ENCODE peak calls at places on chromosomes 5 and 9, in nine cellular contexts. K is left ventricle myocardium inferior; F is cardiac muscle cell; W is H9; R is effector memory CD4-positive, alpha-beta T cell; E is spleen; I is thoracic aorta; Y is RWPE2; U is gastrocnemius medialis. G is an unnamed sample.

GRCh38 chr9:88388886-88389617 is 808 bp downstream of the SPIN1 start:
- DNase-seq in K (peak; percentile 56), F (peak; percentile 76), W (peak; percentile 68), R (peak; percentile 28), E (peak; percentile 90), I (no peak), Y (peak; percentile 53), U (peak; percentile 3), G (peak; percentile 55)

GRCh38 chr9:131282175-131282574 is 5.9 kb upstream of the FAM78A start:
- DNase-seq in K (no peak), F (no peak), W (no peak), R (no peak), E (no peak), I (no peak), Y (no peak), U (no peak), G (no peak)

GRCh38 chr9:100120286-100120685 is 21.2 kb downstream of the INVS start:
- DNase-seq in K (no peak), F (no peak), W (no peak), R (no peak), E (no peak), I (no peak), Y (no peak), U (no peak), G (no peak)

GRCh38 chr9:105693435-105694275 is 686 bp upstream of the TMEM38B start:
- DNase-seq in K (no peak), F (no peak), W (no peak), R (no peak), E (no peak), I (no peak), Y (no peak), U (no peak), G (no peak)

GRCh38 chr9:95211028-95211427 is 106.5 kb downstream of the FANCC start:
- DNase-seq in K (no peak), F (no peak), W (no peak), R (no peak), E (no peak), I (no peak), Y (no peak), U (no peak), G (no peak)

GRCh38 chr5:84286662-84287061 is 98.0 kb downstream of the EDIL3 start:
- DNase-seq in K (no peak), F (no peak), W (no peak), R (no peak), E (no peak), I (no peak), Y (no peak), U (no peak), G (no peak)

GRCh38 chr5:180642181-180643140 is 6.9 kb downstream of the FLT4 start:
- DNase-seq in K (peak; percentile 2), F (no peak), W (no peak), R (no peak), E (no peak), I (no peak), Y (no peak), U (no peak), G (no peak)

GRCh38 chr5:54323462-54323861 is 13.1 kb upstream of the ARL15 start:
- DNase-seq in K (no peak), F (no peak), W (no peak), R (no peak), E (no peak), I (no peak), Y (no peak), U (no peak), G (no peak)

GRCh38 chr5:1501372-1502045 is 22.3 kb downstream of the LPCAT1 start:
- DNase-seq in K (no peak), F (no peak), W (no peak), R (no peak), E (no peak), I (no peak), Y (no peak), U (no peak), G (no peak)
- H3K4me1 ChIP-seq in K (peaks cover 54% of the 10 kb centered on the region), F (no peaks in the 10 kb centered on the region), W (peaks cover 5% of the 10 kb centered on the region), R (no peaks in the 10 kb centered on the region), E (peaks cover 87% of the 10 kb centered on the region), I (peaks cover 48% of the 10 kb centered on the region), Y (no peaks in the 10 kb centered on the region), U (no peaks in the 10 kb centered on the region), G (peaks cover 11% of the 10 kb centered on the region)

GRCh38 chr9:120534266-120534665 is 45.7 kb downstream of the CDK5RAP2 start:
- DNase-seq in K (no peak), F (no peak), W (no peak), R (no peak), E (no peak), I (no peak), Y (no peak), U (no peak), G (no peak)

GRCh38 chr9:120536094-120536493 is 43.9 kb downstream of the CDK5RAP2 start:
- DNase-seq in K (no peak), F (no peak), W (no peak), R (no peak), E (no peak), I (no peak), Y (no peak), U (no peak), G (no peak)

GRCh38 chr9:120538339-120538738 is 41.6 kb downstream of the CDK5RAP2 start:
- DNase-seq in K (no peak), F (peak; percentile 22), W (no peak), R (no peak), E (no peak), I (no peak), Y (no peak), U (no peak), G (no peak)

GRCh38 chr9:120539951-120540350 is 40.0 kb downstream of the CDK5RAP2 start:
- DNase-seq in K (no peak), F (no peak), W (no peak), R (no peak), E (no peak), I (no peak), Y (no peak), U (no peak), G (no peak)

DNA sequence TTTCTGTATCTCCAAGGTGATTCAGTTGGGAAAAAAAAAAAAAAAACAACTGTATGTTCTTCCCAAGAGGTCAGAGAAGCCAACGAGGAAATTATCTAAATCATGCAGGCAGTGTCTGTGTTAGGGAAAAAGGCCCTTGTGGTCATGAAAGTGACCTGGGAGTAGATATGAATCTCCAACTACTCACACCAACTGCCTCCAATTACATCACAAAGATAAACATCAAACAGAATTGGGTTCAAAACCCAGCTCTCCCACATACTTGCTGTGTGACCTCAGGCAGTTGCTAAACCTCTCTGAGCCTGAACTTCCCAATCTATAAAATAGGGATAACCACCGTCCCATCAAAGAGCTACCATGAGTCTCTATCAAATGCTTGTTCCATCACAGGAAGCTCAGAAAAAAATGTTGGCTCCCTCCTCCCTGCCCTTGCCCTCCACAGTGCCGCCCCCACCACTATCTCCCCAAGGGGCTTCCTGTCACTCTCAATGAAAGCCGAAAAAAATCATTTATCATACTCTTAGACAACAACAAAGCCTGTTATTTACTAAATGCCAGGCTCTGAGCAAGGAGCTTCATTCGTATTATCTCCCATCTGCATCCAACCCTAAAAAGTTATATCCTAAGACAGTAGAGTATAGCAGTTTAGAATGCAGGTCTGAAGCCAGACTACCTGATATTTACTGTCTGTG is 42.9 kb downstream of the CDK5RAP2 start:
- DNase-seq in K (no peak), F (no peak), W (no peak), R (no peak), E (no peak), I (no peak), Y (no peak), U (no peak), G (no peak)
- H3K27ac ChIP-seq in K (no peak overlapping the region), F (no peak overlapping the region), W (no peak overlapping the region), R (no peak overlapping the region), E (no peak overlapping the region), I (no peak overlapping the region), Y (peak overlapping the region; percentile 49), U (no peak overlapping the region), G (no peak overlapping the region)

GRCh38 chr9:35918780-35919179 is 9.5 kb downstream of the SPAAR start:
- DNase-seq in K (no peak), F (no peak), W (no peak), R (no peak), E (no peak), I (no peak), Y (no peak), U (no peak), G (no peak)
- H3K4me1 ChIP-seq in K (peaks cover 91% of the 10 kb centered on the region), F (peaks cover 4% of the 10 kb centered on the region), W (no peaks in the 10 kb centered on the region), R (no peaks in the 10 kb centered on the region), E (peaks cover 2% of the 10 kb centered on the region), I (peaks cover 46% of the 10 kb centered on the region), Y (peaks cover 7% of the 10 kb centered on the region), U (peaks cover 25% of the 10 kb centered on the region), G (peaks cover 15% of the 10 kb centered on the region)

DNA sequence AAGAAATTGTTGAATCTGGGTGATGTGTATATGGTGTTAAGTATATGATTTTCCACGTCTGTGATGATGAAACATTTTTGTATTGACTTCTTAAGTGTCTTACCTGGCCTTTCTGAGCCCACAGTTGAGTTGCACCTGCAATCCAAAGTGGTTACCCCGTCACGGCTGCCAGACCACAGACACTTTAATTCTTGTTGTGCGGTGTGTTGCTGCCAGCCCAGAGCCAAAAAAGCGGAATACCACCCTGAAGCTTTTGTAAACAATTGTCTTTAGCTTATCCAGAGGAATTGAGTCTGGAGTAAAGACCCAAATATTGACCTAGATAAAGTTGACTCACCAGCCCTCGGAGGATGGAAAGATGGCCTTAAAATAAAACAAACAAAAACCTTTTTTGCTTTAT is 35.1 kb downstream of the MTAP start:
- DNase-seq in K (no peak), F (no peak), W (no peak), R (no peak), E (no peak), I (no peak), Y (no peak), U (no peak), G (no peak)
- H3K27ac ChIP-seq in K (no peak overlapping the region), F (no peak overlapping the region), W (no peak overlapping the region), R (no peak overlapping the region), E (no peak overlapping the region), I (no peak overlapping the region), Y (peak overlapping the region; percentile 90), U (peak overlapping the region; percentile 84), G (peak overlapping the region; percentile 53)

GRCh38 chr5:141617682-141618029 is 1.1 kb downstream of the DIAPH1 start:
- DNase-seq in K (no peak), F (peak; percentile 14), W (no peak), R (no peak), E (no peak), I (no peak), Y (no peak), U (no peak), G (no peak)
- H3K4me1 ChIP-seq in K (peaks cover 66% of the 10 kb centered on the region), F (peaks cover 22% of the 10 kb centered on the region), W (peaks cover 2% of the 10 kb centered on the region), R (peaks cover 28% of the 10 kb centered on the region), E (peaks cover 31% of the 10 kb centered on the region), I (peaks cover 45% of the 10 kb centered on the region), Y (peaks cover 11% of the 10 kb centered on the region), U (peaks cover 51% of the 10 kb centered on the region), G (peaks cover 43% of the 10 kb centered on the region)

GRCh38 chr9:129612123-129612522 is 8.8 kb downstream of the C9orf50 start:
- DNase-seq in K (no peak), F (no peak), W (no peak), R (no peak), E (peak; percentile 68), I (no peak), Y (no peak), U (no peak), G (no peak)
- H3K27ac ChIP-seq in K (no peak overlapping the region), F (no peak overlapping the region), W (no peak overlapping the region), R (no peak overlapping the region), E (no peak overlapping the region), I (no peak overlapping the region), Y (no peak overlapping the region), U (no peak overlapping the region), G (no peak overlapping the region)

GRCh38 chr5:139312075-139312474 is 18.5 kb downstream of the MATR3 start:
- DNase-seq in K (no peak), F (no peak), W (peak; percentile 59), R (no peak), E (no peak), I (no peak), Y (no peak), U (no peak), G (no peak)
- H3K4me1 ChIP-seq in K (peaks cover 94% of the 10 kb centered on the region), F (peaks cover 29% of the 10 kb centered on the region), W (no peaks in the 10 kb centered on the region), R (peaks cover 30% of the 10 kb centered on the region), E (peaks cover 65% of the 10 kb centered on the region), I (peaks cover 87% of the 10 kb centered on the region), Y (peaks cover 53% of the 10 kb centered on the region), U (peaks cover 81% of the 10 kb centered on the region), G (peaks cover 84% of the 10 kb centered on the region)